ENCODE peak calls at places on chromosomes 3 and 15, in ten cellular contexts. V is NCI-H748 treated with DMSO at 0.1 percent for 48 hours, I is HFFc6, L is occipital lobe, Z is endothelial cell, U is left lobe of liver, S is H9, Q is HCT116, Y is pons, A is activated T-cell treated with anti-CD3 and anti-CD28 coated beads for 4 hours. W is an unnamed sample.

GRCh38 chr3:53702776-53703175 is 143.4 kb downstream of the CHDH start:
- DNase-seq in V (no peak), I (no peak), L (no peak), Z (no peak), U (no peak), S (no peak), Q (no peak), Y (no peak), A (no peak), W (no peak)

GRCh38 chr3:131812433-131812832 is 222.4 kb downstream of the CPNE4 start:
- DNase-seq in V (no peak), I (peak; percentile 46), L (no peak), Z (no peak), U (no peak), S (no peak), Q (no peak), Y (no peak), A (no peak), W (no peak)

GRCh38 chr3:157201648-157202278 is 41.8 kb upstream of the CCNL1 start:
- DNase-seq in V (peak; percentile 9), I (peak; percentile 44), L (no peak), Z (no peak), U (no peak), S (no peak), Q (peak; percentile 19), Y (peak; percentile 75), A (no peak), W (no peak)

GRCh38 chr3:130850044-130850797 is 43.7 kb upstream of the ATP2C1 start:
- DNase-seq in V (no peak), I (no peak), L (peak; percentile 7), Z (peak; percentile 11), U (no peak), S (no peak), Q (no peak), Y (peak; percentile 92), A (peak; percentile 11), W (no peak)

GRCh38 chr3:101995371-101996046 is 146.2 kb downstream of the NFKBIZ start:
- DNase-seq in V (no peak), I (peak; percentile 63), L (no peak), Z (no peak), U (no peak), S (no peak), Q (no peak), Y (no peak), A (no peak), W (no peak)

GRCh38 chr3:61172684-61173083 is 78.6 kb downstream of the FHIT start:
- DNase-seq in V (no peak), I (no peak), L (no peak), Z (peak; percentile 21), U (peak; percentile 52), S (peak; percentile 68), Q (no peak), Y (no peak), A (no peak), W (no peak)

GRCh38 chr3:105066106-105066839 is 300.4 kb upstream of the ALCAM start:
- DNase-seq in V (no peak), I (no peak), L (no peak), Z (no peak), U (no peak), S (no peak), Q (no peak), Y (no peak), A (no peak), W (no peak)

GRCh38 chr15:86444527-86444926 is 364.9 kb downstream of the AGBL1 start:
- DNase-seq in V (no peak), I (no peak), L (no peak), Z (peak; percentile 5), U (no peak), S (peak; percentile 47), Q (no peak), Y (no peak), A (no peak), W (no peak)

GRCh38 chr3:147540921-147541320 is 131.8 kb downstream of the ZIC1 start:
- DNase-seq in V (no peak), I (no peak), L (no peak), Z (no peak), U (no peak), S (no peak), Q (no peak), Y (no peak), A (no peak), W (no peak)

GRCh38 chr3:32428092-32429068 is 36.7 kb downstream of the CMTM7 start:
- DNase-seq in V (no peak), I (no peak), L (no peak), Z (no peak), U (no peak), S (no peak), Q (no peak), Y (no peak), A (no peak), W (no peak)

GRCh38 chr3:10524270-10524669 is 18.9 kb upstream of the ATP2B2 start:
- DNase-seq in V (no peak), I (no peak), L (no peak), Z (no peak), U (peak; percentile 14), S (no peak), Q (no peak), Y (no peak), A (no peak), W (no peak)

GRCh38 chr15:57440799-57441198 is 64.5 kb downstream of the CGNL1 start:
- DNase-seq in V (no peak), I (peak; percentile 60), L (no peak), Z (no peak), U (no peak), S (no peak), Q (no peak), Y (peak; percentile 58), A (no peak), W (no peak)

GRCh38 chr3:49158108-49158709 is 7.9 kb downstream of the CCDC71 start:
- DNase-seq in V (peak; percentile 1), I (no peak), L (no peak), Z (peak; percentile 40), U (peak; percentile 66), S (peak; percentile 65), Q (peak; percentile 28), Y (peak; percentile 41), A (peak; percentile 46), W (no peak)

GRCh38 chr3:146148468-146148931 is 12.5 kb downstream of the PLOD2 start:
- DNase-seq in V (no peak), I (no peak), L (no peak), Z (no peak), U (no peak), S (no peak), Q (no peak), Y (no peak), A (no peak), W (no peak)

W was measured in amygdala.